ENCODE peak calls at places on chromosomes 2 and 18, in ten cellular contexts. U is left kidney; L is AG20443; J is EH; X is KBM-7; P is ELF-1; C is CD14-positive monocyte; F is endothelial cell; Q is activated CD4-positive, alpha-beta T cell treated with anti-CD3 and anti-CD28 coated beads, Interleukin-2, amount 50 U/mL, for 4 hours; K is NCI-H2029. B is an unnamed sample.
A peak's percentile ranks its signal among the peaks of the same experiment; 100 is the strongest.

GRCh38 chr18:50507120-50507590 is 52.7 kb upstream of the MAPK4 start:
- DNase-seq in U (peak; percentile 83), L (peak; percentile 47), J (no peak), X (peak; percentile 18), P (peak; percentile 85), C (no peak), F (peak; percentile 63), Q (no peak), K (no peak), B (no peak)

GRCh38 chr18:67428805-67429204 is 87.7 kb downstream of the DSEL start:
- DNase-seq in U (no peak), L (no peak), J (peak; percentile 87), X (no peak), P (no peak), C (no peak), F (no peak), Q (no peak), K (no peak), B (no peak)

GRCh38 chr2:157355618-157356017 is 30.0 kb upstream of the ERMN start:
- DNase-seq in U (no peak), L (peak; percentile 52), J (peak; percentile 63), X (no peak), P (peak; percentile 6), C (no peak), F (no peak), Q (no peak), K (no peak), B (no peak)

GRCh38 chr2:241612156-241613017 is 24.6 kb downstream of the THAP4 start:
- DNase-seq in U (peak; percentile 57), L (no peak), J (peak; percentile 38), X (no peak), P (no peak), C (no peak), F (no peak), Q (no peak), K (peak; percentile 59), B (no peak)

GRCh38 chr2:109333414-109334194 is 204.6 kb downstream of the SH3RF3 start:
- DNase-seq in U (peak; percentile 47), L (no peak), J (peak; percentile 45), X (peak; percentile 16), P (no peak), C (no peak), F (peak; percentile 38), Q (no peak), K (no peak), B (no peak)

GRCh38 chr2:168091986-168092385 is 155.4 kb downstream of the STK39 start:
- DNase-seq in U (no peak), L (no peak), J (no peak), X (no peak), P (no peak), C (no peak), F (no peak), Q (no peak), K (no peak), B (no peak)

GRCh38 chr2:30232801-30233130 is 1.4 kb downstream of the LBH start:
- DNase-seq in U (no peak), L (no peak), J (no peak), X (no peak), P (no peak), C (no peak), F (no peak), Q (no peak), K (no peak), B (no peak)

GRCh38 chr2:235116885-235117492 is 165.2 kb downstream of the SH3BP4 start:
- DNase-seq in U (peak; percentile 74), L (peak; percentile 46), J (peak; percentile 55), X (peak; percentile 44), P (no peak), C (no peak), F (no peak), Q (no peak), K (peak; percentile 36), B (no peak)

GRCh38 chr18:36811955-36812354 is 16.8 kb downstream of the TPGS2 start:
- DNase-seq in U (no peak), L (no peak), J (peak; percentile 30), X (no peak), P (no peak), C (no peak), F (no peak), Q (no peak), K (no peak), B (no peak)

GRCh38 chr2:134252092-134252775 is 1.6 kb upstream of the MGAT5 start:
- DNase-seq in U (peak; percentile 69), L (peak; percentile 48), J (peak; percentile 83), X (peak; percentile 45), P (no peak), C (no peak), F (no peak), Q (no peak), K (peak; percentile 46), B (peak; percentile 40)

GRCh38 chr2:168233726-168234406 is 13.5 kb downstream of the STK39 start:
- DNase-seq in U (no peak), L (no peak), J (no peak), X (no peak), P (no peak), C (no peak), F (no peak), Q (no peak), K (no peak), B (no peak)

GRCh38 chr2:136191041-136191440 is 73.1 kb upstream of the CXCR4 start:
- DNase-seq in U (no peak), L (no peak), J (no peak), X (no peak), P (no peak), C (no peak), F (no peak), Q (no peak), K (no peak), B (no peak)

GRCh38 chr2:98020516-98020915 is 24.8 kb upstream of the TMEM131 start:
- DNase-seq in U (no peak), L (no peak), J (no peak), X (no peak), P (no peak), C (no peak), F (no peak), Q (no peak), K (no peak), B (no peak)

GRCh38 chr2:26175191-26175715 is 2.4 kb downstream of the GAREM2 start:
- DNase-seq in U (no peak), L (no peak), J (no peak), X (no peak), P (no peak), C (no peak), F (no peak), Q (no peak), K (no peak), B (no peak)

GRCh38 chr2:25664531-25665307 is 8.7 kb downstream of the DTNB start:
- DNase-seq in U (peak; percentile 93), L (peak; percentile 62), J (peak; percentile 62), X (no peak), P (peak; percentile 72), C (peak; percentile 47), F (peak; percentile 71), Q (no peak), K (no peak), B (peak; percentile 10)

GRCh38 chr2:135059577-135059976 is 7.5 kb downstream of the RAB3GAP1 start:
- DNase-seq in U (no peak), L (no peak), J (no peak), X (no peak), P (no peak), C (no peak), F (no peak), Q (no peak), K (no peak), B (no peak)

GRCh38 chr2:97713296-97714083 is at the start of gene ZAP70:
- DNase-seq in U (peak; percentile 28), L (no peak), J (no peak), X (no peak), P (peak; percentile 41), C (no peak), F (peak; percentile 47), Q (peak; percentile 57), K (no peak), B (no peak)

GRCh38 chr18:35112696-35113095 is 71.5 kb downstream of the MAPRE2 start:
- DNase-seq in U (no peak), L (no peak), J (no peak), X (no peak), P (no peak), C (no peak), F (no peak), Q (no peak), K (no peak), B (no peak)

GRCh38 chr2:168222095-168222494 is 25.3 kb downstream of the STK39 start:
- DNase-seq in U (no peak), L (no peak), J (no peak), X (no peak), P (no peak), C (no peak), F (no peak), Q (no peak), K (no peak), B (no peak)

GRCh38 chr18:58087928-58088722 is 44.1 kb downstream of the NEDD4L start:
- DNase-seq in U (no peak), L (no peak), J (no peak), X (no peak), P (no peak), C (peak; percentile 76), F (no peak), Q (no peak), K (no peak), B (no peak)

GRCh38 chr2:238096311-238097011 is 3.7 kb upstream of the ESPNL start:
- DNase-seq in U (peak; percentile 57), L (peak; percentile 8), J (no peak), X (no peak), P (no peak), C (no peak), F (no peak), Q (no peak), K (peak; percentile 29), B (no peak)

GRCh38 chr2:175074478-175074877 is 69.3 kb upstream of the CHN1 start:
- DNase-seq in U (peak; percentile 4), L (no peak), J (no peak), X (no peak), P (peak; percentile 8), C (no peak), F (no peak), Q (no peak), K (no peak), B (no peak)

GRCh38 chr2:14881663-14882327 is 249.3 kb downstream of the LRATD1 start:
- DNase-seq in U (no peak), L (no peak), J (no peak), X (no peak), P (no peak), C (no peak), F (no peak), Q (no peak), K (no peak), B (no peak)

GRCh38 chr2:85668009-85668856 is at the start of gene SFTPB:
- DNase-seq in U (no peak), L (peak; percentile 47), J (peak; percentile 25), X (no peak), P (no peak), C (no peak), F (no peak), Q (no peak), K (peak; percentile 92), B (no peak)

GRCh38 chr2:75798624-75799023 is 87.9 kb upstream of the GCFC2 start:
- DNase-seq in U (peak; percentile 10), L (no peak), J (no peak), X (no peak), P (no peak), C (no peak), F (no peak), Q (no peak), K (no peak), B (no peak)

GRCh38 chr2:26692814-26693286 is 328 bp downstream of the KCNK3 start:
- DNase-seq in U (peak; percentile 89), L (peak; percentile 44), J (peak; percentile 51), X (no peak), P (peak; percentile 54), C (no peak), F (peak; percentile 22), Q (no peak), K (no peak), B (no peak)

GRCh38 chr2:56369316-56369715 is 185.5 kb downstream of the CCDC85A start:
- DNase-seq in U (no peak), L (no peak), J (peak; percentile 70), X (no peak), P (no peak), C (no peak), F (no peak), Q (no peak), K (no peak), B (no peak)

GRCh38 chr2:216183459-216183858 is 74.3 kb downstream of the XRCC5 start:
- DNase-seq in U (no peak), L (no peak), J (no peak), X (peak; percentile 57), P (no peak), C (no peak), F (no peak), Q (no peak), K (no peak), B (no peak)